ENCODE peak calls at places on chromosomes 7 and 10, in six cellular contexts. B is K562, H is H1, U is GM12878, P is GM12892, W is HepG2. A is an unnamed sample.

GRCh38 chr10:52615756-52616419 is 156.7 kb downstream of the MBL2 start:
- DNase-seq in P (no peak), B (no peak), U (no peak), W (no peak), H (no peak), A (no peak)

GRCh38 chr7:32583791-32584190 is 88.5 kb downstream of the AVL9 start:
- DNase-seq in W (no peak), P (no peak), B (no peak), U (no peak), H (no peak), A (no peak)

GRCh38 chr10:103231047-103231551 is 14.6 kb upstream of the RPEL1 start:
- DNase-seq in H (peak), W (peak), B (no peak), U (no peak), P (no peak), A (no peak)

GRCh38 chr7:24930856-24931255 is 49.1 kb downstream of the OSBPL3 start:
- DNase-seq in W (no peak), H (no peak), P (no peak), U (no peak), B (no peak), A (no peak)

GRCh38 chr10:98168147-98168546 is 33.7 kb downstream of the R3HCC1L start:
- DNase-seq in W (no peak), P (no peak), H (no peak), B (no peak), U (no peak), A (no peak)

GRCh38 chr7:151017953-151018420 is 6.3 kb downstream of the ATG9B start:
- DNase-seq in B (peak), P (peak), W (no peak), H (no peak), U (no peak), A (peak)

GRCh38 chr10:68611227-68611626 is 51.1 kb downstream of the TET1 start:
- DNase-seq in P (no peak), H (no peak), W (no peak), U (no peak), B (no peak), A (no peak)

GRCh38 chr7:30349816-30350215 is 65.4 kb downstream of the ZNRF2 start:
- DNase-seq in W (no peak), H (no peak), U (no peak), P (no peak), B (no peak), A (no peak)

GRCh38 chr7:158259671-158260423 is 327.8 kb downstream of the PTPRN2 start:
- DNase-seq in B (no peak), U (no peak), P (no peak), W (no peak), H (no peak), A (no peak)

GRCh38 chr7:82598958-82599357 is 155.4 kb upstream of the CACNA2D1 start:
- DNase-seq in B (no peak), W (no peak), P (no peak), H (no peak), U (no peak), A (no peak)

GRCh38 chr7:158588878-158589442 is 1.3 kb upstream of the PTPRN2 start:
- DNase-seq in W (no peak), P (no peak), H (no peak), B (no peak), U (no peak), A (no peak)

GRCh38 chr7:45421826-45422225 is 152.3 kb upstream of the ADCY1 start:
- DNase-seq in W (no peak), P (no peak), U (no peak), H (no peak), B (no peak), A (no peak)

GRCh38 chr7:98288064-98288823 is 6.8 kb downstream of the BRI3 start:
- DNase-seq in H (no peak), P (no peak), U (no peak), W (no peak), B (no peak), A (no peak)

GRCh38 chr10:62433181-62433692 is 59.1 kb downstream of the ZNF365 start:
- DNase-seq in P (no peak), H (no peak), U (no peak), B (peak), W (no peak), A (no peak)

GRCh38 chr7:7427363-7427762 is 108.3 kb downstream of the COL28A1 start:
- DNase-seq in P (no peak), W (no peak), H (no peak), U (no peak), B (no peak), A (no peak)

GRCh38 chr7:7750571-7751242 is 32.3 kb upstream of the RPA3 start:
- DNase-seq in P (no peak), B (no peak), W (no peak), U (no peak), H (no peak), A (no peak)

GRCh38 chr10:71878327-71879034 is 27.4 kb upstream of the PSAP start:
- DNase-seq in B (peak), U (no peak), P (no peak), W (no peak), H (no peak), A (no peak)

GRCh38 chr7:3095046-3095445 is 51.4 kb upstream of the CARD11 start:
- DNase-seq in U (no peak), P (peak), B (no peak), H (no peak), W (no peak), A (peak)

GRCh38 chr10:131933695-131934086 is 32.9 kb downstream of the PPP2R2D start:
- DNase-seq in U (no peak), W (no peak), H (no peak), P (no peak), B (peak), A (no peak)

GRCh38 chr10:89625041-89625765 is 19.8 kb downstream of the PANK1 start:
- DNase-seq in P (no peak), U (no peak), H (no peak), B (no peak), W (no peak), A (no peak)

GRCh38 chr10:129615921-129616525 is 149.0 kb downstream of the MGMT start:
- DNase-seq in U (no peak), W (no peak), B (no peak), H (no peak), P (no peak), A (no peak)

GRCh38 chr7:12646139-12646538 is 41.3 kb upstream of the ARL4A start:
- DNase-seq in P (no peak), W (peak), B (peak), U (no peak), H (peak), A (no peak)

GRCh38 chr7:149799397-149800168 is 26.2 kb upstream of the ZNF467 start:
- DNase-seq in W (peak), H (no peak), P (peak), B (peak), U (no peak), A (peak)

GRCh38 chr7:103833401-103833800 is 156.1 kb downstream of the RELN start:
- DNase-seq in W (no peak), H (no peak), B (no peak), P (no peak), U (no peak), A (no peak)

GRCh38 chr10:71367279-71367678 is 29.4 kb upstream of the CDH23 start:
- DNase-seq in U (no peak), B (no peak), P (no peak), H (no peak), W (no peak), A (no peak)

DNA sequence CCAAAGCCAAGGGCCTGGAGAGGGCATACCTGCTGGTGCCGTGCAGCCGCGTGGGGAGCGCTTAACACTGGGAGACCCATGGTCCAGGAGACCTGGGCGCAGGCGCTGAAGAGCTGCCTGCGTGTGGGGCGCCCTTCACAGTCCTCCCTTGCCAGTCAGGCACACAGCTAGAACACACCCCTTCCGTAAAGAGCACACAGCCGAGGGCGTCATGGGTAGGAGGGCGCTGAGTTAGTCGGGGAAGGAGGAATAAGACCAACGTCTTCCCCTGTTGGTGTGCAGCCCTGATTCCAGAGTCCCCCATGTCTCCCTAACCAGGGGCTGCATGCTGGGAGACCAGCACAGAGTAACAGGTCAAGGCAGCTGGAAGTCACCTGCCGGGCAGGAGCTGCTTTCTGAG is 273.9 kb downstream of the USP6NL start:
- DNase-seq in W (no peak), B (no peak), U (no peak), H (no peak), P (no peak), A (peak)
- TF ChIP-seq TAF1 in W (no peak), B (no peak), U (no peak), H (no peak), P (no peak), A (no peak)

GRCh38 chr7:20330176-20330796 is 414 bp upstream of the ITGB8 start:
- DNase-seq in U (no peak), B (peak), W (peak), P (peak), H (no peak), A (peak)
- TF ChIP-seq POLR2A in U (no peak), B (no peak), W (no peak), P (peak), H (peak), A (peak)

GRCh38 chr10:12572281-12572680 is 222.9 kb downstream of the CAMK1D start:
- DNase-seq in W (no peak), H (no peak), P (no peak), B (no peak), U (no peak), A (no peak)
- TF ChIP-seq POLR2AphosphoS5 in W (no peak), H (no peak), P (no peak), B (no peak), U (no peak), A (no peak)

GRCh38 chr10:78914502-78915330 is 154.1 kb upstream of the ZMIZ1 start:
- DNase-seq in U (peak), H (no peak), P (no peak), B (no peak), W (no peak), A (no peak)
- TF ChIP-seq TAF1 in U (no peak), H (no peak), P (no peak), B (no peak), W (no peak), A (no peak)

DNA sequence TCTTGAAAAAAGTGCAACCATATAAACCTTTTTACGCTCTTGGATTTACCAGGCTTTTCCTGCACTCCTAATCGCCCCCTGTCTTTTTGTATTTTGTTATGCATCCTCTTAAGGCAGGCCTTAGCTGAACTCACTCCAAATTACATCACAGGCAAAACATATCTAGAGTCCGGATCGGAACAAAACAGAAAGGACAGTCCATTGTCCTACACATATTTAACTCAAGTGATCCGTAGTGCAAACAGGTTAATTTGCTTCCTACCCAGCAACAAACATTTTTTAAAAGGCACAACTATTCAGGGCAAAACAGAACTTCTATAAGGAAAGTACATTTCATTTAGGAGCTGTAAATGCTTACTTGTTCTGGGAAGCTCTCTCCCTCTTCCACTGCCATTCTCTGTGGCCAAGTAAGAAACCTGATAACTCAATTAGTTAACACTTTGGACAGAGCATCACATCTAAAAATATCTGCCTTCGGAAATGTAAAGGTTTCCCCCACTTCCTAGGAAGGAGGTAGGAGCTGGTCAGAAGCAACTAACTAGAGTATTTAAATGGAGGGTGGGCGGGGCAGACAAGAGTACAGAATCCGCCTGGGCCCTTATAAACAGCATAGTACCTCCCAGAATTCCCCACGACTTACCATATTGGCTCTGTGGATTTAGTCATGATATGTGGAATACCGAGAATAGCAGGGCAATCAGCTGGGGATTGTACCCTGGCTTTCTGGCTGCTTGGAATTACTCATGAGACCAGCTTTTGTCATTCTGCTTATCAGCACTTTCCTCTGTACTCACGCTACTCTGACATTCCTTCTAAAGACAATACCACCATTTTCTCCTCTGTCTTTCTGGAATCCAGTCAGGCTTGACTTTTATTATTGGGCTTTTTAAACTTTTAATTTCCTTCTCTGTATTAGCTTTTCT is 89.5 kb downstream of the ANK3 start:
- DNase-seq in P (no peak), U (no peak), W (no peak), H (peak), B (peak), A (no peak)
- TF ChIP-seq POLR2A in P (no peak), U (no peak), W (no peak), H (no peak), B (peak), A (no peak)